ENCODE peak calls at places on chromosomes 7 and 10, in nine cellular contexts. One of them, this sample, is unnamed.

GRCh38 chr10:29540016-29540415 is 94.8 kb downstream of the SVIL start:
- DNase-seq in substantia nigra: no peak
- DNase-seq in NCI-H460: no peak
- DNase-seq in NCI-H1092: no peak
- DNase-seq in activated naive CD8-positive, alpha-beta T cell treated with anti-CD3 and anti-CD28 coated beads, Interleukin-2, amount 50 U/mL, for 24 hours: no peak
- DNase-seq in mesendoderm: no peak
- DNase-seq in uterus: no peak
- DNase-seq in activated CD8-positive, alpha-beta memory T cell treated with anti-CD3 and anti-CD28 coated beads, Interleukin-2, amount 50 U/mL, for 48 hours: no peak
- DNase-seq in fibroblast of villous mesenchyme: no peak
- DNase-seq in this sample: no peak

GRCh38 chr7:41507686-41508268 is 195.1 kb downstream of the INHBA start:
- DNase-seq in substantia nigra: no peak
- DNase-seq in NCI-H460: no peak
- DNase-seq in NCI-H1092: no peak
- DNase-seq in activated naive CD8-positive, alpha-beta T cell treated with anti-CD3 and anti-CD28 coated beads, Interleukin-2, amount 50 U/mL, for 24 hours: no peak
- DNase-seq in mesendoderm: no peak
- DNase-seq in uterus: no peak
- DNase-seq in activated CD8-positive, alpha-beta memory T cell treated with anti-CD3 and anti-CD28 coated beads, Interleukin-2, amount 50 U/mL, for 48 hours: no peak
- DNase-seq in fibroblast of villous mesenchyme: no peak
- DNase-seq in this sample: no peak

GRCh38 chr7:2718703-2718965 is 30.6 kb downstream of the AMZ1 start:
- DNase-seq in substantia nigra: no peak
- DNase-seq in NCI-H460: no peak
- DNase-seq in NCI-H1092: no peak
- DNase-seq in activated naive CD8-positive, alpha-beta T cell treated with anti-CD3 and anti-CD28 coated beads, Interleukin-2, amount 50 U/mL, for 24 hours: no peak
- DNase-seq in mesendoderm: no peak
- DNase-seq in uterus: no peak
- DNase-seq in activated CD8-positive, alpha-beta memory T cell treated with anti-CD3 and anti-CD28 coated beads, Interleukin-2, amount 50 U/mL, for 48 hours: no peak
- DNase-seq in fibroblast of villous mesenchyme: no peak
- DNase-seq in this sample: no peak

GRCh38 chr10:122461729-122462532 is 578 bp downstream of the HTRA1 start:
- DNase-seq in substantia nigra: no peak
- DNase-seq in NCI-H460: no peak
- DNase-seq in NCI-H1092: no peak
- DNase-seq in activated naive CD8-positive, alpha-beta T cell treated with anti-CD3 and anti-CD28 coated beads, Interleukin-2, amount 50 U/mL, for 24 hours: peak
- DNase-seq in mesendoderm: no peak
- DNase-seq in uterus: no peak
- DNase-seq in activated CD8-positive, alpha-beta memory T cell treated with anti-CD3 and anti-CD28 coated beads, Interleukin-2, amount 50 U/mL, for 48 hours: no peak
- DNase-seq in fibroblast of villous mesenchyme: no peak
- DNase-seq in this sample: peak

GRCh38 chr7:30717181-30717580 is 34.8 kb upstream of the INMT start:
- DNase-seq in substantia nigra: no peak
- DNase-seq in NCI-H460: no peak
- DNase-seq in NCI-H1092: no peak
- DNase-seq in activated naive CD8-positive, alpha-beta T cell treated with anti-CD3 and anti-CD28 coated beads, Interleukin-2, amount 50 U/mL, for 24 hours: no peak
- DNase-seq in mesendoderm: peak
- DNase-seq in uterus: no peak
- DNase-seq in activated CD8-positive, alpha-beta memory T cell treated with anti-CD3 and anti-CD28 coated beads, Interleukin-2, amount 50 U/mL, for 48 hours: no peak
- DNase-seq in fibroblast of villous mesenchyme: no peak
- DNase-seq in this sample: no peak

GRCh38 chr10:25436431-25436830 is 261.6 kb downstream of the GPR158 start:
- DNase-seq in substantia nigra: no peak
- DNase-seq in NCI-H460: no peak
- DNase-seq in NCI-H1092: no peak
- DNase-seq in activated naive CD8-positive, alpha-beta T cell treated with anti-CD3 and anti-CD28 coated beads, Interleukin-2, amount 50 U/mL, for 24 hours: no peak
- DNase-seq in mesendoderm: no peak
- DNase-seq in uterus: no peak
- DNase-seq in activated CD8-positive, alpha-beta memory T cell treated with anti-CD3 and anti-CD28 coated beads, Interleukin-2, amount 50 U/mL, for 48 hours: no peak
- DNase-seq in fibroblast of villous mesenchyme: no peak
- DNase-seq in this sample: no peak

GRCh38 chr10:12819071-12819470 is 182.4 kb downstream of the CCDC3 start:
- DNase-seq in substantia nigra: no peak
- DNase-seq in NCI-H460: no peak
- DNase-seq in NCI-H1092: no peak
- DNase-seq in activated naive CD8-positive, alpha-beta T cell treated with anti-CD3 and anti-CD28 coated beads, Interleukin-2, amount 50 U/mL, for 24 hours: no peak
- DNase-seq in mesendoderm: peak
- DNase-seq in uterus: no peak
- DNase-seq in activated CD8-positive, alpha-beta memory T cell treated with anti-CD3 and anti-CD28 coated beads, Interleukin-2, amount 50 U/mL, for 48 hours: no peak
- DNase-seq in fibroblast of villous mesenchyme: no peak
- DNase-seq in this sample: no peak

GRCh38 chr10:90148121-90148855 is 446.9 kb downstream of the KIF20B start:
- DNase-seq in substantia nigra: no peak
- DNase-seq in NCI-H460: peak
- DNase-seq in NCI-H1092: peak
- DNase-seq in activated naive CD8-positive, alpha-beta T cell treated with anti-CD3 and anti-CD28 coated beads, Interleukin-2, amount 50 U/mL, for 24 hours: no peak
- DNase-seq in mesendoderm: peak
- DNase-seq in uterus: no peak
- DNase-seq in activated CD8-positive, alpha-beta memory T cell treated with anti-CD3 and anti-CD28 coated beads, Interleukin-2, amount 50 U/mL, for 48 hours: no peak
- DNase-seq in fibroblast of villous mesenchyme: peak
- DNase-seq in this sample: no peak

GRCh38 chr10:88759366-88760101 is at the start of gene LIPN:
- DNase-seq in substantia nigra: peak
- DNase-seq in NCI-H460: no peak
- DNase-seq in NCI-H1092: no peak
- DNase-seq in activated naive CD8-positive, alpha-beta T cell treated with anti-CD3 and anti-CD28 coated beads, Interleukin-2, amount 50 U/mL, for 24 hours: no peak
- DNase-seq in mesendoderm: no peak
- DNase-seq in uterus: no peak
- DNase-seq in activated CD8-positive, alpha-beta memory T cell treated with anti-CD3 and anti-CD28 coated beads, Interleukin-2, amount 50 U/mL, for 48 hours: no peak
- DNase-seq in fibroblast of villous mesenchyme: no peak
- DNase-seq in this sample: no peak